ENCODE peak calls at places on chromosomes 13 and 19, in nine cellular contexts. Y is activated gamma-delta T cell; H is amniotic stem cell; Q is activated T-helper 9 cell treated with anti-CD3 and anti-CD28 coated beads, Interleukin-2, amount 50 U/mL, for 16 hours; N is cardiac muscle cell; T is AG08395; U is A172; A is HTR-8/SVneo; P is nephron progenitor cell. I is an unnamed sample.
A peak's percentile ranks its signal among the peaks of the same experiment; 100 is the strongest.

GRCh38 chr13:100825551-100825950 is 151.0 kb upstream of the TMTC4 start:
- DNase-seq in Y (no peak), H (no peak), Q (no peak), N (no peak), T (peak; percentile 71), U (no peak), A (no peak), P (no peak), I (no peak)

GRCh38 chr13:31436478-31436877 is 236.7 kb downstream of the B3GLCT start:
- DNase-seq in Y (no peak), H (no peak), Q (no peak), N (no peak), T (no peak), U (no peak), A (no peak), P (peak; percentile 15), I (peak; percentile 27)

GRCh38 chr13:113862766-113863510 is 938 bp downstream of the GAS6 start:
- DNase-seq in Y (no peak), H (no peak), Q (no peak), N (peak; percentile 49), T (peak; percentile 37), U (no peak), A (peak; percentile 30), P (peak; percentile 53), I (peak; percentile 32)

GRCh38 chr13:85332595-85332994 is 466.6 kb downstream of the SLITRK6 start:
- DNase-seq in Y (no peak), H (no peak), Q (no peak), N (no peak), T (no peak), U (no peak), A (no peak), P (no peak), I (no peak)

GRCh38 chr19:17579523-17580244 is 24.2 kb downstream of the COLGALT1 start:
- DNase-seq in Y (no peak), H (no peak), Q (no peak), N (peak; percentile 73), T (peak; percentile 73), U (peak; percentile 97), A (peak; percentile 64), P (peak; percentile 78), I (peak; percentile 45)

GRCh38 chr13:106533940-106534843 is 1.3 kb downstream of the EFNB2 start:
- DNase-seq in Y (peak; percentile 9), H (peak; percentile 44), Q (peak; percentile 1), N (peak; percentile 64), T (peak; percentile 39), U (peak; percentile 36), A (peak; percentile 13), P (peak; percentile 52), I (peak; percentile 56)

GRCh38 chr19:3955688-3956087 is 15.2 kb downstream of the DAPK3 start:
- DNase-seq in Y (no peak), H (no peak), Q (no peak), N (no peak), T (no peak), U (no peak), A (no peak), P (no peak), I (no peak)

GRCh38 chr19:15161028-15161984 is 39.5 kb downstream of the NOTCH3 start:
- DNase-seq in Y (no peak), H (no peak), Q (no peak), N (no peak), T (peak; percentile 31), U (no peak), A (peak; percentile 57), P (peak; percentile 42), I (peak; percentile 54)

GRCh38 chr13:49997935-49998334 is 1.1 kb downstream of the TRIM13 start:
- DNase-seq in Y (no peak), H (no peak), Q (no peak), N (no peak), T (no peak), U (no peak), A (no peak), P (no peak), I (no peak)

GRCh38 chr19:1765182-1765903 is 12.0 kb downstream of the ONECUT3 start:
- DNase-seq in Y (no peak), H (no peak), Q (no peak), N (no peak), T (no peak), U (no peak), A (no peak), P (no peak), I (no peak)

GRCh38 chr19:44643605-44644390 is at the start of gene PVR:
- DNase-seq in Y (no peak), H (peak; percentile 54), Q (no peak), N (peak; percentile 79), T (peak; percentile 95), U (peak; percentile 77), A (peak; percentile 82), P (peak; percentile 70), I (peak; percentile 81)

GRCh38 chr19:30029721-30030510 is 87.9 kb downstream of the URI1 start:
- DNase-seq in Y (no peak), H (peak; percentile 51), Q (no peak), N (no peak), T (no peak), U (peak; percentile 81), A (peak; percentile 29), P (no peak), I (peak; percentile 96)

GRCh38 chr13:114260818-114261217 is 20.6 kb upstream of the UPF3A start:
- DNase-seq in Y (no peak), H (no peak), Q (no peak), N (no peak), T (no peak), U (no peak), A (no peak), P (no peak), I (no peak)

GRCh38 chr13:101698400-101698799 is 245.9 kb downstream of the ITGBL1 start:
- DNase-seq in Y (no peak), H (peak; percentile 7), Q (no peak), N (no peak), T (no peak), U (no peak), A (no peak), P (no peak), I (peak; percentile 13)

GRCh38 chr19:17555929-17556813 is 722 bp downstream of the COLGALT1 start:
- DNase-seq in Y (no peak), H (no peak), Q (peak; percentile 12), N (peak; percentile 44), T (peak; percentile 54), U (peak; percentile 65), A (peak; percentile 44), P (peak; percentile 40), I (peak; percentile 81)

GRCh38 chr19:5173993-5174392 is 166.6 kb downstream of the PTPRS start:
- DNase-seq in Y (no peak), H (no peak), Q (no peak), N (no peak), T (no peak), U (no peak), A (no peak), P (no peak), I (no peak)

GRCh38 chr13:28492527-28493367 is 2.2 kb downstream of the FLT1 start:
- DNase-seq in Y (no peak), H (no peak), Q (no peak), N (peak; percentile 38), T (no peak), U (no peak), A (no peak), P (no peak), I (no peak)

GRCh38 chr13:58190578-58190977 is 559.0 kb downstream of the PCDH17 start:
- DNase-seq in Y (no peak), H (no peak), Q (no peak), N (peak; percentile 8), T (no peak), U (no peak), A (no peak), P (no peak), I (no peak)

GRCh38 chr19:33482486-33482885 is 39.1 kb downstream of the PEPD start:
- DNase-seq in Y (no peak), H (no peak), Q (no peak), N (no peak), T (no peak), U (no peak), A (no peak), P (no peak), I (no peak)

GRCh38 chr19:30692517-30692870 is 320.3 kb downstream of the ZNF536 start:
- DNase-seq in Y (no peak), H (no peak), Q (no peak), N (no peak), T (peak; percentile 60), U (no peak), A (no peak), P (no peak), I (no peak)

GRCh38 chr19:45144431-45145269 is 16.1 kb downstream of the NKPD1 start:
- DNase-seq in Y (no peak), H (no peak), Q (no peak), N (no peak), T (no peak), U (no peak), A (no peak), P (no peak), I (no peak)

GRCh38 chr13:111425326-111425725 is 104.9 kb downstream of the TEX29 start:
- DNase-seq in Y (no peak), H (no peak), Q (no peak), N (no peak), T (no peak), U (no peak), A (no peak), P (no peak), I (no peak)

GRCh38 chr19:39144487-39145071 is 19.0 kb downstream of the PAK4 start:
- DNase-seq in Y (no peak), H (no peak), Q (no peak), N (no peak), T (peak; percentile 11), U (no peak), A (no peak), P (no peak), I (no peak)

GRCh38 chr19:4186087-4186993 is 3.9 kb downstream of the ANKRD24 start:
- DNase-seq in Y (no peak), H (peak; percentile 18), Q (peak; percentile 62), N (peak; percentile 84), T (peak; percentile 84), U (peak; percentile 78), A (peak; percentile 83), P (peak; percentile 94), I (peak; percentile 64)

GRCh38 chr19:51788936-51789795 is 5.8 kb upstream of the FPR3 start:
- DNase-seq in Y (no peak), H (no peak), Q (no peak), N (no peak), T (no peak), U (no peak), A (no peak), P (no peak), I (peak; percentile 94)

GRCh38 chr19:48644839-48645651 is 942 bp downstream of the CA11 start:
- DNase-seq in Y (no peak), H (peak; percentile 24), Q (peak; percentile 60), N (peak; percentile 84), T (peak; percentile 63), U (peak; percentile 53), A (no peak), P (peak; percentile 74), I (peak; percentile 74)

GRCh38 chr19:7478173-7478842 is 10.5 kb downstream of the PEX11G start:
- DNase-seq in Y (no peak), H (no peak), Q (no peak), N (no peak), T (no peak), U (no peak), A (no peak), P (no peak), I (peak; percentile 40)

GRCh38 chr19:35346193-35347052 is 1.3 kb upstream of the FFAR1 start:
- DNase-seq in Y (peak; percentile 26), H (no peak), Q (peak; percentile 54), N (no peak), T (no peak), U (no peak), A (no peak), P (no peak), I (no peak)

GRCh38 chr13:29587645-29588044 is 7.8 kb downstream of the SLC7A1 start:
- DNase-seq in Y (no peak), H (no peak), Q (no peak), N (no peak), T (no peak), U (no peak), A (no peak), P (no peak), I (peak; percentile 27)

GRCh38 chr19:40612831-40613668 is 11.9 kb downstream of the LTBP4 start:
- DNase-seq in Y (no peak), H (no peak), Q (peak; percentile 62), N (peak; percentile 64), T (peak; percentile 28), U (no peak), A (no peak), P (peak; percentile 85), I (peak; percentile 35)

I was measured in RPMI7951.